ENCODE peak calls at places on chromosomes 5 and 9, in four cellular contexts. O is GM12878, G is H1, B is HepG2. C is an unnamed sample.

GRCh38 chr5:61306531-61307195 is 25.4 kb upstream of the ZSWIM6 start:
- DNase-seq in O (no peak), G (no peak), B (no peak), C (no peak)

GRCh38 chr5:165448773-165449172 is 1943.4 kb downstream of the MAT2B start:
- DNase-seq in O (no peak), G (no peak), B (no peak), C (no peak)

GRCh38 chr5:48192-48591 is 43.8 kb upstream of the PLEKHG4B start:
- DNase-seq in O (no peak), G (no peak), B (no peak), C (no peak)

GRCh38 chr9:111959468-111959941 is 62.9 kb downstream of the UGCG start:
- DNase-seq in O (no peak), G (no peak), B (peak), C (no peak)

GRCh38 chr5:147483961-147484707 is 25.7 kb downstream of the DPYSL3 start:
- DNase-seq in O (no peak), G (no peak), B (no peak), C (no peak)

GRCh38 chr5:149470942-149471341 is 80.3 kb downstream of the CSNK1A1 start:
- DNase-seq in O (no peak), G (no peak), B (no peak), C (no peak)

GRCh38 chr5:36703245-36703860 is 96.9 kb downstream of the SLC1A3 start:
- DNase-seq in O (no peak), G (no peak), B (no peak), C (no peak)

GRCh38 chr9:33236571-33236970 is 3.4 kb upstream of the SPINK4 start:
- DNase-seq in O (no peak), G (no peak), B (no peak), C (no peak)

GRCh38 chr9:122835313-122835731 is 6.9 kb upstream of the PDCL start:
- DNase-seq in O (no peak), G (no peak), B (peak), C (no peak)

GRCh38 chr9:33737811-33738606 is 57.4 kb upstream of the PRSS3 start:
- DNase-seq in O (no peak), G (no peak), B (peak), C (peak)

DNA sequence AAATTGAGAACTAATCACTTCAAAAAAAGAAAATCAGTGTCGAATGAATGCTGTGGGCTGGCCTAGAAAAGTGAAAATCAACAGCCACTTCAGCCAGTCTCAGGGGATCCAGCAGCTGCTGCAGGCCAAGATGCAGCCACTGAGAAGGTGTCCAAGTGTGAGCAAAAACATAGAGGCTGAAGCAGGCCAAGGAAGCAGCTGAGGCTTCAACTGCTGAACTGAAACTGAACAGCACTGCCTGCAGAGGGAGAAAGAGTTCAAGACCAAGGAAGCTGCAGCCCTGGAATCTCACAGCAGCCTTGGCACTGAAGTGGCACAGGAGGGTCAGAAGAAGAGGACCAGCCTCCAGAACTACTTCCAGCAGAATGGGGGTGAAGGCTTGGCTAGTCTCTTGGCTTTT is 15.8 kb upstream of the SLC36A3 start:
- DNase-seq in O (no peak), G (no peak), B (no peak), C (no peak)
- TF ChIP-seq SUZ12 in O (no peak), G (no peak), B (no peak), C (no peak)

GRCh38 chr9:84301851-84302250 is 38.7 kb downstream of the SLC28A3 start:
- DNase-seq in O (no peak), G (no peak), B (no peak), C (no peak)
- TF ChIP-seq ZNF274 in O (no peak), G (no peak), B (no peak), C (no peak)

DNA sequence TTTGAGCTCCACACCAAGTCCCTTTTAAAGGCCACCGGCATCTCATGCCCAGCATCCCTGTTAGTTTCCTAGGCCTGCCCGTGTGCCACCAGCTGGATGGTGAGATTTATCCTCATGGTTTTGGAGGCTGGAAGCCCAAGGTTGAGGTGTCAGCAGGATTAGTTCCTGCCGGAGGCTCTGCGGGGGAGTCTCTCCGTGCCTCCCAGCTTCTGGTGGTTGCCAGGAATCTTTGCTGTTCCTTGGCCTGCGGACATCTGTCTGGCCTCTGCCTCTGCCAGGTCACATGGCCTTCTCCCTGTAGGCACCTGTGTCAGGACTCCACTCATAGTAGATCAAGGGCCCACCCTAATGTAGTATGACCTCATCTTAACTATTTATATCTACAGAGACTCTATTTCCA is 45.4 kb downstream of the JADE2 start:
- DNase-seq in O (no peak), G (no peak), B (no peak), C (no peak)
- TF ChIP-seq SUZ12 in O (no peak), G (no peak), B (no peak), C (no peak)

GRCh38 chr5:143860211-143860610 is 48.2 kb downstream of the HMHB1 start:
- DNase-seq in O (no peak), G (no peak), B (peak), C (no peak)
- TF ChIP-seq ZNF274 in O (no peak), G (no peak), B (no peak), C (no peak)

DNA sequence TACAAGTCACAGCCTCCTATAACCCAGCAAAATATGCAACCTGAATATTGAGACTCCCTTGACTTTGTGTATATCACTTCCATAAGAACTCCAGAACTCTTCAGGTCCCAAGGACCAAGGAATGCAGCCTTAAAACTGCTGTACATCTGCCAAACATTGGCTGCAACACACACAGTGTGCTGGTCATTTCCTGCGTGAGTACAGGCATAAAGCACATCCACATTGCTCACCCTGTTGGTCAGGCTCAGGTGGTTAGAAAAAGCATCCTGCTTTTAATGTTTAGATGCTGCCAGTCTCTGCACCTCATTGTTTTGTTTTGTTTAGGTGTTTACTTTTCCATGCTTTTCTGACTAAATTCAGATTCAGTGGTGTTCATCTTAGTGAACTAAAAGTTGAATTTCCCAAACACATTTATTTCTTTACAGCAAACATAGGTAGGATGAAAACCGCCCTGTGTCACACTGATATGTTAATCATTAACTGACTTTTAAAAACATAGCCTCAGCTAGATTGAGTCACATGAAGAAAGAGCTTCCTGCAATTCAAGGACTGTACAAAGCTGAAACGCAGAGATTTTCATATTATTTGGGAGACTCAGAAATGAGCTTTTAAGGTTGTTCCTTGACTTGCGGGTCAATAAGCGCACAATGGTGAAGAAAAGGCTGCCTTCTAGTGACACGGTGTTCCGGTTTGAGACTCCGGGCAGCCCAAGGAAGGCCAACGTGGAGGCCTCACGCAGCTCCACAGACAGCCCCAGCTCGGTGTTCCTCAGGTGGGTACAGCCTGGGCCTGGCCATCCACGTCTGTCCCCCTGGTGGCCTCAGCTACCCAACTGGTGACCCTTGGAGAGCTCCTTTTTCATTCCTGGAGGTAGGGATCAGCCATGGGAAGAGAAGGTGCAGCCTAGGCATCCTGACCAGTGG is 52.2 kb upstream of the GRAMD2B start:
- DNase-seq in O (no peak), G (no peak), B (peak), C (no peak)
- TF ChIP-seq SUZ12 in O (no peak), G (no peak), B (no peak), C (no peak)

DNA sequence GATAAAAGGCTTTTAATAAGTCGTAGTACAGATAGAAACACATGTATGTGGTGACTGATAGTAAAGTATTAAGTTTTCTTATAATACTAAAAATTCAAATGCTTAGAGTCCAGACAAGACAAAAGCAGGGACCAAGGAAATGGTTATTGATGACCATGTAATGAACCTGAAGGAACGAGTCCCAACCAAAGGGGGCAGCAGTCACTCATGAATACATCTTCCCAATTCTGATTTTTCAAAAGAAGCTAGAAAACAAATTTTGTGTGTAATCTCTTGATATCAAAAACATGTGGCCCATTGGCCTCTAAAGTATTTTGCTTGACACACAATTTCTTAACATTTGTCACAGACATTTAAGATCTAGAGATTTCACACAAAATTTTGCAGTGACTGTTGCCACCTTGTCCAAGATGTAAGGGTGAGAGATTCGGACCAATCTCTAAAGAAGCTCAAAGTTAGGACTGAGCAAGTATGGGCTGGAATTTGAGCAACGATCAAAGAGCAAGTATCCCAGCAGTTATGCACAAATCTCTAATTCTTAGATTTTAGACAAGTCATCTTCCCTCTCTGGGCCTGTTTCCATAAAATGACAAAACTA is 66.8 kb downstream of the ARL15 start:
- DNase-seq in O (no peak), G (no peak), B (peak), C (no peak)
- TF ChIP-seq ZNF274 in O (no peak), G (no peak), B (no peak), C (no peak)

DNA sequence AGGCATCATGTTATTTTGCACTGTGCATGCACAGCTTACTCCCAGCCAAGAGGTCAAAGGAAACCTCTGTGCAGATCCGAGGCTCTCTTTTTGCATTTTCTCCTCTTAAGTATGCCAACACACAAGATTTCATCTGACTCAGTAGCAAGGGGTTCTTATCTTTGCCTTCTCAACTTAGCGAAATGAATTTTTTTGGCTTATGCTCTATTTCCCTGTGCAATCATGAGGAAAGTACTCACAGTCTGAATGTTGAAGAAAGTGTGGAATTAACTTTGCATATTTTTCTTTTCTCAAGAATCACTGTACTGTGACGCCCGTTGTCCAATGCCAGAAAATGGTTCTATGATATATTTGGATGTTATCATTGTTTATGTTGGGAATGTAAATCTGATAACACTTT is 173.5 kb upstream of the FBXL7 start:
- DNase-seq in O (no peak), G (no peak), B (no peak), C (no peak)
- TF ChIP-seq SUZ12 in O (no peak), G (no peak), B (no peak), C (no peak)

GRCh38 chr5:28896949-28897348 is 1858.6 kb upstream of the CDH9 start:
- DNase-seq in O (no peak), G (no peak), B (peak), C (no peak)
- TF ChIP-seq ZNF274 in O (no peak), G (no peak), B (no peak), C (no peak)

GRCh38 chr5:112735702-112736101 is 2.0 kb upstream of the APC start:
- DNase-seq in O (no peak), G (no peak), B (no peak), C (no peak)
- TF ChIP-seq SUZ12 in O (no peak), G (no peak), B (no peak), C (no peak)

GRCh38 chr5:175659546-175660248 is 1.8 kb downstream of the HRH2 start:
- DNase-seq in O (no peak), G (no peak), B (no peak), C (no peak)

GRCh38 chr5:175656966-175657365 is 905 bp upstream of the HRH2 start:
- DNase-seq in O (no peak), G (no peak), B (no peak), C (no peak)

GRCh38 chr5:175657593-175658271 is at the start of gene HRH2:
- DNase-seq in O (no peak), G (no peak), B (no peak), C (no peak)

GRCh38 chr5:175655411-175655810 is 2.5 kb upstream of the HRH2 start:
- DNase-seq in O (no peak), G (no peak), B (no peak), C (no peak)

DNA sequence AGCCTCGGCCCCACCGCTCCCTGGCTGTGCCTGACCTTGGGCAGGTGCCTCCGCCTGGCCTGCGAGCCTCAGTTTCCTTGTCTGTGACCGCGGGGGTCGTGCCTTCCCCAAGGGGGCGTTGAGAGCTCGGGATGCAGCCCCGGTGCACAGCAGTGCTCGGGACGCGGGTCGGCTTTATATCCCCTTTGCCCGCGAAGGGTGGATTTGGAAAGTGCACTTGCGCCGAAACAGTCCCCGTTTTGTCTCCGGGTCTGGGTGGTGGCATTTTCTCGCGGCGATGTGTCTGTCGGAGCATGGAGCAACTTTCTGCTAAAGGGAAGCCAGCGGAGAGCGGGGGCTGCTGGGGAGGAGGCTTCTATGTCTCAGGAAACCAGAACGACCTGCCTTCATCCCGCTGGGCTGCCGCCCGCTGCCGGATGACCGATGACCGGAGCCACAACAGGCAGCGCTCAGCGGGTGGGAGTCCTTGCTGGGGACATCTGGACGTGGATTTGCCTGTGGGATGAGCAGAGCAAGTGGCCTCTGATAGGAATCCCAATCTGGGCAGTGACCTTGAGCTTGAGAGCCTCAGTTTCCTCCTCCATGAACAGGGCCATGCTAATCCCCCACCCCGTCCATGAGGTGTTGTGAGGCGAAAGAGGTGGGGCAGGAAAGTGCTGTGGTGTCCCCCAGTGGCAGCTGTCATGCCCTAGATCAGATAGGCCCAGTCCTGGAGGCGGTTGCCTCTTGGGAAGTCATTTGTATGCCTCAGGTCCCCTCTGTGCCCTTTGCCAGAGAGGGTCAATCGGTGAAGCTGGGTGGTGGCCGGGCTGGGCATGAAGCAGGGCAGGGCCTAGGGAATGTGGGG is 651 bp downstream of the HRH2 start:
- DNase-seq in O (no peak), G (no peak), B (no peak), C (no peak)
- TF ChIP-seq ZNF274 in O (no peak), G (no peak), B (no peak), C (no peak)

C was measured in NT2/D1.